ENCODE peak calls at places on chromosomes 2 and 18, in eight cellular contexts. F is heart left ventricle, S is IMR-90, H is body of pancreas, D is uterus, U is breast epithelium, Y is suprapubic skin, Q is ovary. N is an unnamed sample.

GRCh38 chr2:215556979-215557378 is 121.1 kb upstream of the FN1 start:
- DNase-seq in U (no peak), S (peak; percentile 51), Q (no peak), F (no peak), D (no peak), H (no peak), Y (no peak), N (no peak)

GRCh38 chr2:46825958-46826897 is 89.4 kb downstream of the MCFD2 start:
- DNase-seq in H (no peak), U (no peak), S (peak; percentile 85), Q (no peak), F (no peak), Y (no peak), D (peak; percentile 9), N (no peak)

GRCh38 chr2:237423891-237424290 is 9.9 kb upstream of the COL6A3 start:
- DNase-seq in Y (no peak), H (no peak), D (no peak), Q (no peak), S (no peak), F (no peak), U (no peak), N (no peak)

GRCh38 chr2:162073776-162074578 is at the start of gene DPP4:
- DNase-seq in H (peak; percentile 59), D (peak; percentile 19), U (no peak), S (peak; percentile 22), Q (peak; percentile 38), F (peak; percentile 30), Y (no peak), N (peak; percentile 87)

GRCh38 chr2:66443977-66444855 is 9.3 kb downstream of the MEIS1 start:
- DNase-seq in U (no peak), Q (no peak), F (no peak), D (no peak), H (peak; percentile 54), Y (no peak), S (peak; percentile 74), N (no peak)

GRCh38 chr2:235003096-235003775 is 51.4 kb downstream of the SH3BP4 start:
- DNase-seq in S (no peak), Y (no peak), Q (no peak), H (no peak), D (no peak), U (no peak), F (no peak), N (peak; percentile 72)

GRCh38 chr2:224958466-224958857 is 83.8 kb downstream of the DOCK10 start:
- DNase-seq in Y (no peak), F (no peak), S (peak; percentile 29), U (no peak), Q (no peak), D (no peak), H (no peak), N (no peak)

GRCh38 chr2:69779258-69779989 is 37.5 kb downstream of the ANXA4 start:
- DNase-seq in S (peak; percentile 25), U (no peak), F (no peak), H (no peak), Y (no peak), D (no peak), Q (no peak), N (no peak)

GRCh38 chr18:7415081-7415894 is 151.8 kb upstream of the PTPRM start:
- DNase-seq in F (no peak), U (no peak), Q (no peak), D (no peak), H (peak; percentile 20), S (no peak), Y (peak; percentile 71), N (no peak)

GRCh38 chr18:8870528-8870927 is 165.2 kb downstream of the MTCL1 start:
- DNase-seq in U (no peak), S (no peak), D (no peak), Y (no peak), F (no peak), Q (no peak), H (no peak), N (no peak)

GRCh38 chr2:189060096-189060642 is 86.0 kb downstream of the COL3A1 start:
- DNase-seq in F (no peak), U (no peak), H (no peak), D (no peak), Y (no peak), Q (no peak), S (peak; percentile 74), N (no peak)
- H3K36me3 ChIP-seq in F (peaks cover 3% of the 10 kb centered on the region), U (no peaks in the 10 kb centered on the region), H (no peaks in the 10 kb centered on the region), D (no peaks in the 10 kb centered on the region), Y (peaks cover 22% of the 10 kb centered on the region), Q (no peaks in the 10 kb centered on the region), S (peaks cover 42% of the 10 kb centered on the region), N (peaks cover 8% of the 10 kb centered on the region)

GRCh38 chr2:96800762-96801463 is 15.2 kb upstream of the CNNM3 start:
- DNase-seq in Q (peak; percentile 74), H (peak; percentile 83), U (peak; percentile 75), D (peak; percentile 72), S (peak; percentile 41), F (peak; percentile 58), Y (peak; percentile 78), N (peak; percentile 94)

GRCh38 chr2:96799623-96799935 is 16.5 kb upstream of the CNNM3 start:
- DNase-seq in F (no peak), U (no peak), Q (no peak), S (no peak), D (no peak), H (no peak), Y (no peak), N (peak; percentile 54)

GRCh38 chr2:96797066-96797625 is 18.9 kb upstream of the CNNM3 start:
- DNase-seq in Q (no peak), U (no peak), S (no peak), Y (no peak), F (no peak), H (no peak), D (no peak), N (peak; percentile 58)

GRCh38 chr2:96800061-96800761 is 15.9 kb upstream of the CNNM3 start:
- DNase-seq in U (no peak), D (no peak), Q (no peak), Y (no peak), S (no peak), F (no peak), H (no peak), N (peak; percentile 71)

DNA sequence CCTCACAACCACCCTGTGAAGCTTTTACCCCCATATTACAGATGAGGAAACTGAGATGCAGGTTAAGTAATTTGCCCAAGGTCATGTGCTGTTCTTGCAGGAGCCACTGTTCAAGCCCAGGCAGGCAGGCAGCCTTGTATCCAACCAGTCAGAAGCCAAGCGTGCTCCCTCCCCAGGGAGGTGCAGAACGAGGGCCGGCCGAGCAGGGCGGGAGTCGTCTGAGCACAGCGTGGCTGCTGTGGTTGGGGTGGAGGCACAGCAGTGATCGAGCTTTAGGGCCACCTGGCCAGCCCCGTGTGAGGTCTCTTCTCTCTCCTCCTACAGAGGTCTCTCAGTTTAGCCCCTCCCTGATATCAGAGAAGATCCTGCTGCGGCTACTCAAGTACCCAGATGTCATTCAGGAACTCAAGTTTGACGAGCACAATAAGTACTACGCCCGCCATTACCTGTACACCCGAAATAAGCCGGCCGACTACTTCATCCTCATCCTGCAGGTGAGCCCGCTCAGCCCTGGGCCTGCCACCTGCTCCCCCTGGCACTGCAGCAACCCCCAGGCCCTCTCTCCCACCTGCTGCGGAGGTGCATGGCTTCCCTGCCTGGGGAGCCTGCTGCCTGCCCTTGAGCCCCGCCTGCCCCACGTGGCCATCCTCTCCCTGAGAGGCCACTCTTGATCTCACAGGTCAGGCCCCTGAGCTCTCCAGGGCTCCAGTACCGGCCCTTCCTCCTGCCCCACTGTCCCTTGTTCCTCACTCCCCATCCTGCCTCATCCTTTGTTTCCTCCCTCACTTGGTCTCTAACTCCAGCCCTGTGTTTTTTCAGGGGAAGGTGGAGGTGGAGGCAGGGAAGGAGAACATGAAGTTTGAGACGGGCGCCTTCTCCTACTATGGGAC is 17.1 kb upstream of the CNNM3 start:
- DNase-seq in H (no peak), S (no peak), U (no peak), F (no peak), Q (no peak), Y (no peak), D (no peak), N (peak; percentile 70)
- TF ChIP-seq POLR2A in H (no peak), S (no peak), U (no peak), F (no peak), Q (no peak), Y (no peak), D (no peak), N (no peak)

DNA sequence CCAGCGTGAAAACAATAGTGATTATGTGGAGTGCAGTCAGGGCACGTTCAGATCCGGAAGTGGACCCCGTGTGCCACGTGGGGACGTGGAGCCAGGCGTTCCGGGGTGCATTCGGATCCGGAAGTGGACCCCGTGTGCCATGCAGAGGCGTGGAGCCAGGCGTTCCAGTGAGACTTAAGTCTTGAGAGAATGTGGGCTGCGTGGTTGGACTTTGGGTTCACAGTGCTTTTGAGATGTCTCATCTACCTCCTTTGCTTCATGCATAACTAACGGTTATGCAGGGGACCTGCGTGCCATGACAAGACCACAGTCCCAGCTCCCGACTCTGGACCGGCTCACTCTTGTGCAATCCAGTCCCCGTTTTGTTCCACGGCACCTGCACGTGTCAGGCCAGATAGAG is 28.8 kb downstream of the CTDP1 start:
- DNase-seq in Q (no peak), U (no peak), F (no peak), H (no peak), D (no peak), S (no peak), Y (no peak), N (peak; percentile 61)
- H3K36me3 ChIP-seq in Q (no peaks in the 10 kb centered on the region), U (peaks cover 4% of the 10 kb centered on the region), F (peaks cover 99% of the 10 kb centered on the region), H (peaks cover 10% of the 10 kb centered on the region), D (no peaks in the 10 kb centered on the region), S (peaks cover 58% of the 10 kb centered on the region), Y (peaks cover 83% of the 10 kb centered on the region), N (peaks cover 6% of the 10 kb centered on the region)

DNA sequence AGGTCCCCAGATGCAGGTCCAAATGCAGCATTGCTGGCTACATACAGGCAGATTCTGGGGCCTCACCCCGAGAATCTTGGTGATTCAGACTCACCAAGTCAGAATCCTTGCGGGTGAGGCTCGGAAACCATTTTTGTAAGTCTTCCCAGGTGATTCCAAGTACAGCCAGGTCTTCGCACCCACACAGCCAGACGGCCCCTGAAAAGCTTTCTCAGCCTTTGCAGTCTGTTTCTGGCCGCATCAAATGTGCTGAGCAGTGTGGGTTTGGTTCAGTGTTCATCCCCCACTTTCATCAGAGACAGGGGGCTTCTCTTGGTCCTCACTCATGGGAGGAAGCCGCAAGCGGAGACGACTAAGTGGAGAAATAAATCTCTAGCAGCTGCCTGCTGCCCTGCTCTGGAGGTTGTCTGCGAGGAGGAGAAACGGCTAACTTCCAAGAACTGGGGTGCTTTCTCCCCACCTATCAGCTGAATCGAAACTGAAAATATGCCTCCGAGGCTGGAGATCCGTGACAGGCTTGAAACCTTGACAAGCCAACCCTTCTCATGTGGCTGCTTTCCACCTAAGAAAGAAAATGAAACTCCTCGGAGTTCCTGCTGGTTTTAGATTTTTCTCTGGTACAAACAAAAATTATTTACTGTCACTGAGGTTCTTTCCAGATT is 8.9 kb upstream of the TMEM185B start:
- DNase-seq in D (peak; percentile 22), Q (no peak), Y (peak; percentile 52), F (no peak), U (peak; percentile 32), H (no peak), S (peak; percentile 50), N (peak; percentile 81)
- TF ChIP-seq POLR2A in D (no peak), Q (no peak), Y (no peak), F (no peak), U (no peak), H (no peak), S (no peak), N (no peak)

N was measured in spleen.